ENCODE peak calls at places on chromosomes 16 and 17, in ten cellular contexts. B, I, U, P, N, X, S, Q, W and J are unnamed samples.

GRCh38 chr16:78396673-78397072 is 297.2 kb downstream of the WWOX start:
- DNase-seq in I (no peak), X (no peak), P (no peak), S (no peak), N (no peak), Q (no peak), U (no peak), B (no peak), W (no peak), J (no peak)

GRCh38 chr17:1769826-1770477 is 8.1 kb downstream of the SERPINF1 start:
- DNase-seq in X (no peak), Q (peak), I (no peak), P (no peak), N (no peak), U (no peak), S (no peak), B (no peak), W (no peak), J (no peak)

GRCh38 chr17:38761612-38762011 is 9.1 kb downstream of the PSMB3 start:
- DNase-seq in B (no peak), U (peak), P (no peak), N (no peak), X (no peak), W (peak), Q (no peak), I (no peak), S (no peak), J (no peak)

GRCh38 chr16:47523342-47524006 is 62.3 kb downstream of the PHKB start:
- DNase-seq in N (no peak), U (no peak), X (no peak), S (no peak), B (no peak), W (no peak), Q (no peak), P (no peak), I (no peak), J (no peak)

GRCh38 chr17:42670199-42670924 is 6.4 kb downstream of the PLEKHH3 start:
- DNase-seq in I (no peak), B (no peak), W (no peak), U (peak), X (no peak), P (no peak), S (peak), N (no peak), Q (no peak), J (no peak)

GRCh38 chr16:81198635-81199034 is 39.9 kb upstream of the BCO1 start:
- DNase-seq in N (no peak), X (no peak), U (no peak), B (no peak), S (no peak), I (no peak), W (peak), P (no peak), Q (peak), J (no peak)

GRCh38 chr16:23182675-23183485 is at the start of gene SCNN1G:
- DNase-seq in W (peak), P (no peak), S (no peak), Q (peak), X (no peak), U (peak), N (no peak), I (no peak), B (no peak), J (no peak)

GRCh38 chr16:70529051-70529777 is 5.6 kb downstream of the SF3B3 start:
- DNase-seq in I (no peak), P (no peak), Q (no peak), U (no peak), S (no peak), W (peak), X (no peak), B (peak), N (no peak), J (no peak)

GRCh38 chr16:86993426-86994110 is 323.6 kb downstream of the C16orf95 start:
- DNase-seq in X (no peak), I (no peak), U (no peak), S (no peak), Q (no peak), N (no peak), W (no peak), B (no peak), P (no peak), J (no peak)

GRCh38 chr17:73261952-73262675 is 434 bp upstream of the CPSF4L start:
- DNase-seq in I (no peak), N (no peak), X (no peak), U (peak), P (no peak), Q (no peak), B (peak), S (no peak), W (no peak), J (no peak)

GRCh38 chr17:12743046-12743445 is 46.3 kb upstream of the ARHGAP44 start:
- DNase-seq in I (no peak), X (no peak), W (no peak), S (no peak), U (no peak), P (no peak), N (no peak), B (no peak), Q (no peak), J (no peak)

GRCh38 chr16:67216612-67217490 is 10.1 kb upstream of the TMEM208 start:
- DNase-seq in N (no peak), P (no peak), W (peak), U (no peak), X (no peak), I (no peak), Q (no peak), B (no peak), S (no peak), J (no peak)

GRCh38 chr16:57564571-57565270 is 22.3 kb downstream of the ADGRG5 start:
- DNase-seq in X (no peak), Q (no peak), P (no peak), W (peak), I (no peak), N (no peak), S (no peak), B (no peak), U (no peak), J (no peak)

GRCh38 chr16:1296688-1297412 is 12.6 kb upstream of the UBE2I start:
- DNase-seq in S (no peak), I (no peak), X (no peak), P (no peak), W (peak), U (no peak), Q (no peak), B (no peak), N (no peak), J (no peak)

GRCh38 chr16:25210758-25211157 is 6.0 kb upstream of the AQP8 start:
- DNase-seq in N (peak), S (no peak), I (no peak), P (no peak), U (no peak), Q (no peak), W (peak), X (no peak), B (no peak), J (no peak)

GRCh38 chr16:30533748-30534367 is 800 bp downstream of the ZNF747 start:
- DNase-seq in I (no peak), N (no peak), P (no peak), W (peak), U (peak), X (no peak), B (no peak), Q (no peak), S (no peak), J (no peak)

GRCh38 chr16:52366997-52367396 is 179.9 kb downstream of the TOX3 start:
- DNase-seq in Q (no peak), N (no peak), U (no peak), I (no peak), B (no peak), W (no peak), P (no peak), X (no peak), S (no peak), J (no peak)

GRCh38 chr16:500699-501098 is 26.8 kb upstream of the CAPN15 start:
- DNase-seq in U (no peak), I (no peak), S (no peak), P (no peak), Q (no peak), W (no peak), B (no peak), N (no peak), X (no peak), J (no peak)

GRCh38 chr17:68446626-68447041 is 10.7 kb downstream of the WIPI1 start:
- DNase-seq in U (no peak), P (no peak), S (no peak), W (no peak), Q (no peak), X (no peak), N (no peak), I (no peak), B (no peak), J (no peak)

GRCh38 chr16:27822529-27823437 is 240.7 kb downstream of the GSG1L start:
- DNase-seq in I (no peak), S (no peak), P (peak), B (peak), Q (no peak), U (peak), N (no peak), W (no peak), X (no peak), J (no peak)

GRCh38 chr16:4689864-4690704 is 3.3 kb upstream of the NUDT16L1 start:
- DNase-seq in S (no peak), W (no peak), N (no peak), I (no peak), X (no peak), U (peak), B (no peak), Q (no peak), P (no peak), J (no peak)

GRCh38 chr17:1073241-1073962 is 76.5 kb downstream of the TIMM22 start:
- DNase-seq in Q (no peak), B (peak), U (peak), P (no peak), W (no peak), I (no peak), N (no peak), S (no peak), X (no peak), J (no peak)

GRCh38 chr16:73781297-73781696 is 515.3 kb upstream of the PSMD7 start:
- DNase-seq in Q (no peak), S (no peak), N (no peak), I (no peak), U (no peak), B (no peak), W (no peak), P (no peak), X (no peak), J (no peak)